ENCODE peak calls at places on chromosome 9, in four cellular contexts. One of them, this sample, is unnamed.

GRCh38 chr9:134066923-134067851 is 639 bp downstream of the BRD3 start:
- DNase-seq in fibroblast of villous mesenchyme: peak
- DNase-seq in colonic mucosa: no peak
- DNase-seq in WERI-Rb-1: no peak
- DNase-seq in this sample: peak

GRCh38 chr9:127805620-127806019 is 2.9 kb downstream of the FPGS start:
- DNase-seq in fibroblast of villous mesenchyme: peak
- DNase-seq in colonic mucosa: peak
- DNase-seq in WERI-Rb-1: peak
- DNase-seq in this sample: peak

GRCh38 chr9:131433302-131433854 is 39.5 kb downstream of the PRRC2B start:
- DNase-seq in fibroblast of villous mesenchyme: no peak
- DNase-seq in colonic mucosa: no peak
- DNase-seq in WERI-Rb-1: no peak
- DNase-seq in this sample: no peak

GRCh38 chr9:93920401-93920800 is 34.8 kb downstream of the BARX1 start:
- DNase-seq in fibroblast of villous mesenchyme: no peak
- DNase-seq in colonic mucosa: no peak
- DNase-seq in WERI-Rb-1: no peak
- DNase-seq in this sample: no peak

GRCh38 chr9:126347911-126348760 is 21.5 kb downstream of the MVB12B start:
- DNase-seq in fibroblast of villous mesenchyme: no peak
- DNase-seq in colonic mucosa: peak
- DNase-seq in WERI-Rb-1: no peak
- DNase-seq in this sample: no peak

GRCh38 chr9:103430469-103430868 is 435.3 kb downstream of the CYLC2 start:
- DNase-seq in fibroblast of villous mesenchyme: no peak
- DNase-seq in colonic mucosa: no peak
- DNase-seq in WERI-Rb-1: no peak
- DNase-seq in this sample: no peak

GRCh38 chr9:35518212-35518917 is 28.5 kb downstream of the RUSC2 start:
- DNase-seq in fibroblast of villous mesenchyme: peak
- DNase-seq in colonic mucosa: no peak
- DNase-seq in WERI-Rb-1: no peak
- DNase-seq in this sample: peak

GRCh38 chr9:91071185-91071990 is 269.8 kb downstream of the SYK start:
- DNase-seq in fibroblast of villous mesenchyme: peak
- DNase-seq in colonic mucosa: no peak
- DNase-seq in WERI-Rb-1: no peak
- DNase-seq in this sample: peak

GRCh38 chr9:79384091-79384490 is 187.7 kb upstream of the TLE4 start:
- DNase-seq in fibroblast of villous mesenchyme: no peak
- DNase-seq in colonic mucosa: no peak
- DNase-seq in WERI-Rb-1: no peak
- DNase-seq in this sample: no peak

GRCh38 chr9:82369251-82369945 is 380.8 kb downstream of the SPATA31D1 start:
- DNase-seq in fibroblast of villous mesenchyme: no peak
- DNase-seq in colonic mucosa: no peak
- DNase-seq in WERI-Rb-1: no peak
- DNase-seq in this sample: no peak

GRCh38 chr9:129338701-129339445 is 160.8 kb upstream of the IER5L start:
- DNase-seq in fibroblast of villous mesenchyme: peak
- DNase-seq in colonic mucosa: no peak
- DNase-seq in WERI-Rb-1: no peak
- DNase-seq in this sample: peak

GRCh38 chr9:124125590-124126047 is 114.1 kb downstream of the LHX2 start:
- DNase-seq in fibroblast of villous mesenchyme: no peak
- DNase-seq in colonic mucosa: no peak
- DNase-seq in WERI-Rb-1: no peak
- DNase-seq in this sample: no peak

GRCh38 chr9:75962186-75963036 is 71.9 kb downstream of the PCSK5 start:
- DNase-seq in fibroblast of villous mesenchyme: no peak
- DNase-seq in colonic mucosa: peak
- DNase-seq in WERI-Rb-1: no peak
- DNase-seq in this sample: peak

GRCh38 chr9:33924978-33925797 is 108.2 kb downstream of the UBE2R2 start:
- DNase-seq in fibroblast of villous mesenchyme: peak
- DNase-seq in colonic mucosa: peak
- DNase-seq in WERI-Rb-1: peak
- DNase-seq in this sample: peak

GRCh38 chr9:103899836-103900235 is 194.3 kb upstream of the SMC2 start:
- DNase-seq in fibroblast of villous mesenchyme: no peak
- DNase-seq in colonic mucosa: no peak
- DNase-seq in WERI-Rb-1: no peak
- DNase-seq in this sample: no peak

GRCh38 chr9:75265525-75265972 is 177.2 kb downstream of the OSTF1 start:
- DNase-seq in fibroblast of villous mesenchyme: peak
- DNase-seq in colonic mucosa: peak
- DNase-seq in WERI-Rb-1: peak
- DNase-seq in this sample: peak

GRCh38 chr9:16524823-16525222 is 345.6 kb downstream of the BNC2 start:
- DNase-seq in fibroblast of villous mesenchyme: no peak
- DNase-seq in colonic mucosa: no peak
- DNase-seq in WERI-Rb-1: no peak
- DNase-seq in this sample: no peak

GRCh38 chr9:123089040-123089439 is 55.6 kb downstream of the GPR21 start:
- DNase-seq in fibroblast of villous mesenchyme: no peak
- DNase-seq in colonic mucosa: no peak
- DNase-seq in WERI-Rb-1: no peak
- DNase-seq in this sample: no peak

GRCh38 chr9:135463140-135463539 is 16.4 kb upstream of the PPP1R26 start:
- DNase-seq in fibroblast of villous mesenchyme: peak
- DNase-seq in colonic mucosa: no peak
- DNase-seq in WERI-Rb-1: peak
- DNase-seq in this sample: peak

GRCh38 chr9:108813951-108814601 is 41.7 kb downstream of the ACTL7B start:
- DNase-seq in fibroblast of villous mesenchyme: peak
- DNase-seq in colonic mucosa: no peak
- DNase-seq in WERI-Rb-1: no peak
- DNase-seq in this sample: peak

GRCh38 chr9:19102181-19102630 is 498 bp downstream of the HAUS6 start:
- DNase-seq in fibroblast of villous mesenchyme: no peak
- DNase-seq in colonic mucosa: peak
- DNase-seq in WERI-Rb-1: peak
- DNase-seq in this sample: peak

GRCh38 chr9:131776473-131776872 is 36.6 kb upstream of the RAPGEF1 start:
- DNase-seq in fibroblast of villous mesenchyme: peak
- DNase-seq in colonic mucosa: peak
- DNase-seq in WERI-Rb-1: no peak
- DNase-seq in this sample: peak

GRCh38 chr9:6133346-6134063 is 82.1 kb upstream of the IL33 start:
- DNase-seq in fibroblast of villous mesenchyme: peak
- DNase-seq in colonic mucosa: no peak
- DNase-seq in WERI-Rb-1: no peak
- DNase-seq in this sample: peak

GRCh38 chr9:89722712-89723111 is 117.9 kb downstream of the GADD45G start:
- DNase-seq in fibroblast of villous mesenchyme: no peak
- DNase-seq in colonic mucosa: no peak
- DNase-seq in WERI-Rb-1: peak
- DNase-seq in this sample: no peak

GRCh38 chr9:69527454-69527853 is 144.7 kb downstream of the APBA1 start:
- DNase-seq in fibroblast of villous mesenchyme: no peak
- DNase-seq in colonic mucosa: no peak
- DNase-seq in WERI-Rb-1: no peak
- DNase-seq in this sample: no peak

GRCh38 chr9:110531776-110532175 is 47.8 kb downstream of the SVEP1 start:
- DNase-seq in fibroblast of villous mesenchyme: peak
- DNase-seq in colonic mucosa: no peak
- DNase-seq in WERI-Rb-1: no peak
- DNase-seq in this sample: peak

GRCh38 chr9:110536802-110537201 is 42.7 kb downstream of the SVEP1 start:
- DNase-seq in fibroblast of villous mesenchyme: peak
- DNase-seq in colonic mucosa: no peak
- DNase-seq in WERI-Rb-1: no peak
- DNase-seq in this sample: peak

GRCh38 chr9:110538169-110538568 is 41.4 kb downstream of the SVEP1 start:
- DNase-seq in fibroblast of villous mesenchyme: peak
- DNase-seq in colonic mucosa: no peak
- DNase-seq in WERI-Rb-1: no peak
- DNase-seq in this sample: peak

GRCh38 chr9:110528645-110529044 is 50.9 kb downstream of the SVEP1 start:
- DNase-seq in fibroblast of villous mesenchyme: no peak
- DNase-seq in colonic mucosa: no peak
- DNase-seq in WERI-Rb-1: no peak
- DNase-seq in this sample: no peak

DNA sequence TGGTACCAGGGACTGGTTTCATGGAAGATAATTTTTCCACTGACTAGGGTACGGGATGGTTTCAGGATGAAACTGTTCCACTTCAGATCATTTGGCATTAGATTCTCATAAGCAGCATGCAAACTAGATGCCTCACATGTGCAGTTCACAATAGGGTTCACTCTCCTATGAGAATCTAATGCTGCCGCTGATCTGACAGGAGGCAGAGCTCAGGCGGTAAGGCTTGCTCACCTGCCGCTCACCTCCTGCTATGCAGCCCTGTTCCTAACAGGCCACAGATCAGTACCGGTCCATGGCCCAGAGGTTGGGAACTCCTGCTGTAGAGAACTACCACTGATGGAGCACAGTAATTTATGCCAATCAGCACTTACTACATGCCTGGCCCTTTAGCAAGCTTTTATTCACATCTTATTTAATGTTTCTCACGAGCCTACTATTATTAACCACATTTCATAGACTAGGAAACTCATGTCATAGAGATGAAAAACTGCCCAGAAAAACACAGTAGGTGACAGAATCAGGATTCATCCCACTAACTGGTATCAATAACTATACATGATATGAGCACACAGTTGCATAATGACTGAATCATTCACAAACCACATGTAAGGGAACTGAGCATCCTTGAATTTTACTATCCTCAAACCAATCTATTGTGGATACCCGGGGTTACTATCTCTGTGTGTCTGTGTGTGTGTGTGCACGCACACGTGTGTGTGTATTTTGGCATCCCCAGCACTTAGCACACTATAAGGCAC is 46.5 kb downstream of the SVEP1 start:
- DNase-seq in fibroblast of villous mesenchyme: no peak
- DNase-seq in colonic mucosa: no peak
- DNase-seq in WERI-Rb-1: no peak
- DNase-seq in this sample: peak
- TF ChIP-seq CTCF in fibroblast of villous mesenchyme: no peak
- TF ChIP-seq CTCF in colonic mucosa: no peak
- TF ChIP-seq CTCF in WERI-Rb-1: no peak
- TF ChIP-seq CTCF in this sample: no peak

DNA sequence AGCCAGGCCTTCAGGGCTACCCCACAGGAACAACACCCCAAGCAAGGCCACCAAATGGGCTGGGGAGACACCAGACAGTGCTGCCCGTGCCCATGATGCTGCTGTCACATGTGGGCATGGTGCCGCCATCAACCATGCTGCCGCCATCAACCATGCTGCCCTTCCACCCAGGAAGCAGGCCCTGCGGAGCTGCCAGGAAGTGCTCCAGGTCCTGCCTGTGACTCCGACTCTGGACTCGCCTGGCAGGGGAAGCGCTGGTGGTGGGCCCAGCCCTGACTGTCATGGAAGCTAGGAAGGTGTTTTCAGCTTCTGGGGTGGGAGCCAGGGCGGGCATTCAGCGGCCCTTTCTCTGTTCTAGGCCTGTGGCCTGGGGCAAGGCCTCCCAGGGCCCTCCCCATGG is 8.8 kb downstream of the AK8 start:
- DNase-seq in fibroblast of villous mesenchyme: no peak
- DNase-seq in colonic mucosa: no peak
- DNase-seq in WERI-Rb-1: no peak
- DNase-seq in this sample: no peak
- H3K4me3 ChIP-seq in fibroblast of villous mesenchyme: no peak
- H3K4me3 ChIP-seq in colonic mucosa: no peak
- H3K4me3 ChIP-seq in WERI-Rb-1: no peak
- H3K4me3 ChIP-seq in this sample: no peak

GRCh38 chr9:37549527-37549926 is 26.7 kb downstream of the FBXO10 start:
- DNase-seq in fibroblast of villous mesenchyme: no peak
- DNase-seq in colonic mucosa: no peak
- DNase-seq in WERI-Rb-1: no peak
- DNase-seq in this sample: no peak

GRCh38 chr9:37551468-37551867 is 24.7 kb downstream of the FBXO10 start:
- DNase-seq in fibroblast of villous mesenchyme: no peak
- DNase-seq in colonic mucosa: no peak
- DNase-seq in WERI-Rb-1: no peak
- DNase-seq in this sample: no peak

GRCh38 chr9:37551888-37552287 is 24.3 kb downstream of the FBXO10 start:
- DNase-seq in fibroblast of villous mesenchyme: no peak
- DNase-seq in colonic mucosa: no peak
- DNase-seq in WERI-Rb-1: no peak
- DNase-seq in this sample: no peak

GRCh38 chr9:37547328-37547878 is 28.8 kb downstream of the FBXO10 start:
- DNase-seq in fibroblast of villous mesenchyme: no peak
- DNase-seq in colonic mucosa: no peak
- DNase-seq in WERI-Rb-1: no peak
- DNase-seq in this sample: no peak

GRCh38 chr9:37550781-37551180 is 25.4 kb downstream of the FBXO10 start:
- DNase-seq in fibroblast of villous mesenchyme: peak
- DNase-seq in colonic mucosa: no peak
- DNase-seq in WERI-Rb-1: no peak
- DNase-seq in this sample: peak
- TF ChIP-seq CTCF in fibroblast of villous mesenchyme: no peak
- TF ChIP-seq CTCF in colonic mucosa: no peak
- TF ChIP-seq CTCF in WERI-Rb-1: no peak
- TF ChIP-seq CTCF in this sample: no peak

DNA sequence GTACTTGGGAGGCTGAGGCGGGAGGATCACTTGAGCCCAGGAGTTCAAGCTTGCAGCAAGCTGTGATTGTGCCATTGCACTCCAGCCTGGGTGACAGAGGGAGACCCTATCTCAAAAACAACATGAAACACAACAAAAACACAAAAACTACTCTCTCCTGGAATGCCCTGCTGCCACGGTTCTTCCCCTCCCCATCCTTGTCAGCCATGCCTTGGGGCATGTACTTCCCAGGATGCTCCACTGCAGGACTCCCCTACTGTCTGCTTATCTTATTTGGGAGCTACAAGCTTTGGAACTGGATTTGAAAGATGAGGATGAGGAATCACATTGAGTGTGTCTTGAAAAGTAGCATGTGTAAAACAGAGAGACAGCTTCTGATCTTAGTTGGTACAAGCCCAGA is 40.1 kb upstream of the KIAA1958 start:
- DNase-seq in fibroblast of villous mesenchyme: peak
- DNase-seq in colonic mucosa: no peak
- DNase-seq in WERI-Rb-1: no peak
- DNase-seq in this sample: no peak
- H3K4me3 ChIP-seq in fibroblast of villous mesenchyme: no peak
- H3K4me3 ChIP-seq in colonic mucosa: no peak
- H3K4me3 ChIP-seq in WERI-Rb-1: no peak
- H3K4me3 ChIP-seq in this sample: no peak

GRCh38 chr9:71743884-71744283 is 24.4 kb downstream of the CEMIP2 start:
- DNase-seq in fibroblast of villous mesenchyme: no peak
- DNase-seq in colonic mucosa: no peak
- DNase-seq in WERI-Rb-1: no peak
- DNase-seq in this sample: no peak
- TF ChIP-seq CTCF in fibroblast of villous mesenchyme: no peak
- TF ChIP-seq CTCF in colonic mucosa: no peak
- TF ChIP-seq CTCF in WERI-Rb-1: no peak
- TF ChIP-seq CTCF in this sample: no peak